ENCODE peak calls at places on chromosomes 11 and 22, in nine cellular contexts. One of them, this sample, is unnamed.

GRCh38 chr11:108929241-108929640 is 264.4 kb downstream of the DDX10 start:
- DNase-seq in skeletal muscle cell: peak
- DNase-seq in astrocyte of the spinal cord: peak
- DNase-seq in prostate gland: no peak
- DNase-seq in HFF-Myc: peak
- DNase-seq in adrenal gland: no peak
- DNase-seq in ovary: no peak
- DNase-seq in brain microvascular endothelial cell: peak
- DNase-seq in heart right ventricle: no peak
- DNase-seq in this sample: no peak

GRCh38 chr11:8263109-8263768 is 439 bp downstream of the LMO1 start:
- DNase-seq in skeletal muscle cell: no peak
- DNase-seq in adrenal gland: peak
- DNase-seq in brain microvascular endothelial cell: peak
- DNase-seq in prostate gland: no peak
- DNase-seq in heart right ventricle: no peak
- DNase-seq in astrocyte of the spinal cord: no peak
- DNase-seq in ovary: peak
- DNase-seq in HFF-Myc: no peak
- DNase-seq in this sample: no peak

GRCh38 chr22:48902001-48902869 is 925.4 kb downstream of the BRD1 start:
- DNase-seq in HFF-Myc: no peak
- DNase-seq in heart right ventricle: no peak
- DNase-seq in prostate gland: no peak
- DNase-seq in astrocyte of the spinal cord: no peak
- DNase-seq in ovary: peak
- DNase-seq in skeletal muscle cell: no peak
- DNase-seq in brain microvascular endothelial cell: no peak
- DNase-seq in adrenal gland: no peak
- DNase-seq in this sample: no peak

GRCh38 chr11:10490398-10491232 is 35.6 kb downstream of the AMPD3 start:
- DNase-seq in HFF-Myc: peak
- DNase-seq in astrocyte of the spinal cord: peak
- DNase-seq in prostate gland: no peak
- DNase-seq in skeletal muscle cell: peak
- DNase-seq in brain microvascular endothelial cell: peak
- DNase-seq in heart right ventricle: peak
- DNase-seq in ovary: peak
- DNase-seq in adrenal gland: peak
- DNase-seq in this sample: no peak

GRCh38 chr22:17795661-17796548 is 21.6 kb upstream of the BID start:
- DNase-seq in HFF-Myc: no peak
- DNase-seq in astrocyte of the spinal cord: no peak
- DNase-seq in prostate gland: no peak
- DNase-seq in heart right ventricle: no peak
- DNase-seq in skeletal muscle cell: no peak
- DNase-seq in adrenal gland: no peak
- DNase-seq in brain microvascular endothelial cell: no peak
- DNase-seq in ovary: no peak
- DNase-seq in this sample: no peak

GRCh38 chr11:1351278-1351937 is 38.3 kb upstream of the BRSK2 start:
- DNase-seq in ovary: peak
- DNase-seq in HFF-Myc: no peak
- DNase-seq in astrocyte of the spinal cord: no peak
- DNase-seq in skeletal muscle cell: no peak
- DNase-seq in brain microvascular endothelial cell: no peak
- DNase-seq in heart right ventricle: no peak
- DNase-seq in prostate gland: no peak
- DNase-seq in adrenal gland: no peak
- DNase-seq in this sample: no peak

GRCh38 chr11:88175707-88176066 is 444 bp upstream of the RAB38 start:
- DNase-seq in brain microvascular endothelial cell: no peak
- DNase-seq in prostate gland: no peak
- DNase-seq in adrenal gland: no peak
- DNase-seq in astrocyte of the spinal cord: peak
- DNase-seq in ovary: no peak
- DNase-seq in HFF-Myc: no peak
- DNase-seq in skeletal muscle cell: no peak
- DNase-seq in heart right ventricle: no peak
- DNase-seq in this sample: no peak

GRCh38 chr11:69842746-69843528 is 23.7 kb upstream of the FGF3 start:
- DNase-seq in skeletal muscle cell: no peak
- DNase-seq in ovary: peak
- DNase-seq in brain microvascular endothelial cell: no peak
- DNase-seq in heart right ventricle: no peak
- DNase-seq in astrocyte of the spinal cord: no peak
- DNase-seq in HFF-Myc: no peak
- DNase-seq in adrenal gland: no peak
- DNase-seq in prostate gland: no peak
- DNase-seq in this sample: no peak

GRCh38 chr11:112509300-112509699 is 248.6 kb upstream of the PLET1 start:
- DNase-seq in prostate gland: no peak
- DNase-seq in ovary: no peak
- DNase-seq in heart right ventricle: no peak
- DNase-seq in astrocyte of the spinal cord: no peak
- DNase-seq in skeletal muscle cell: no peak
- DNase-seq in brain microvascular endothelial cell: no peak
- DNase-seq in HFF-Myc: no peak
- DNase-seq in adrenal gland: no peak
- DNase-seq in this sample: no peak

GRCh38 chr11:12531020-12531419 is 143.2 kb upstream of the TEAD1 start:
- DNase-seq in ovary: no peak
- DNase-seq in astrocyte of the spinal cord: no peak
- DNase-seq in adrenal gland: no peak
- DNase-seq in brain microvascular endothelial cell: no peak
- DNase-seq in heart right ventricle: no peak
- DNase-seq in skeletal muscle cell: no peak
- DNase-seq in prostate gland: no peak
- DNase-seq in HFF-Myc: no peak
- DNase-seq in this sample: no peak

GRCh38 chr22:35892192-35892591 is 136.4 kb downstream of the RBFOX2 start:
- DNase-seq in ovary: no peak
- DNase-seq in HFF-Myc: no peak
- DNase-seq in prostate gland: no peak
- DNase-seq in astrocyte of the spinal cord: peak
- DNase-seq in skeletal muscle cell: no peak
- DNase-seq in brain microvascular endothelial cell: peak
- DNase-seq in adrenal gland: no peak
- DNase-seq in heart right ventricle: no peak
- DNase-seq in this sample: no peak

GRCh38 chr11:68878022-68878421 is 25.6 kb downstream of the MRPL21 start:
- DNase-seq in adrenal gland: no peak
- DNase-seq in astrocyte of the spinal cord: no peak
- DNase-seq in heart right ventricle: no peak
- DNase-seq in skeletal muscle cell: no peak
- DNase-seq in HFF-Myc: no peak
- DNase-seq in prostate gland: no peak
- DNase-seq in ovary: no peak
- DNase-seq in brain microvascular endothelial cell: no peak
- DNase-seq in this sample: no peak

GRCh38 chr11:116657842-116658825 is 114.7 kb downstream of the BUD13 start:
- DNase-seq in adrenal gland: no peak
- DNase-seq in heart right ventricle: no peak
- DNase-seq in prostate gland: no peak
- DNase-seq in skeletal muscle cell: no peak
- DNase-seq in HFF-Myc: no peak
- DNase-seq in brain microvascular endothelial cell: no peak
- DNase-seq in astrocyte of the spinal cord: no peak
- DNase-seq in ovary: no peak
- DNase-seq in this sample: no peak

GRCh38 chr11:13487661-13488030 is 8.2 kb downstream of the PTH start:
- DNase-seq in astrocyte of the spinal cord: no peak
- DNase-seq in adrenal gland: no peak
- DNase-seq in skeletal muscle cell: no peak
- DNase-seq in brain microvascular endothelial cell: peak
- DNase-seq in ovary: no peak
- DNase-seq in HFF-Myc: no peak
- DNase-seq in prostate gland: no peak
- DNase-seq in heart right ventricle: no peak
- DNase-seq in this sample: peak

GRCh38 chr22:20580611-20581502 is 73.4 kb downstream of the MED15 start:
- DNase-seq in prostate gland: no peak
- DNase-seq in skeletal muscle cell: no peak
- DNase-seq in astrocyte of the spinal cord: no peak
- DNase-seq in adrenal gland: no peak
- DNase-seq in brain microvascular endothelial cell: no peak
- DNase-seq in ovary: no peak
- DNase-seq in HFF-Myc: no peak
- DNase-seq in heart right ventricle: no peak
- DNase-seq in this sample: no peak

GRCh38 chr11:121931121-121931520 is 184.9 kb downstream of the BLID start:
- DNase-seq in heart right ventricle: no peak
- DNase-seq in astrocyte of the spinal cord: no peak
- DNase-seq in brain microvascular endothelial cell: no peak
- DNase-seq in ovary: no peak
- DNase-seq in HFF-Myc: no peak
- DNase-seq in skeletal muscle cell: no peak
- DNase-seq in prostate gland: no peak
- DNase-seq in adrenal gland: no peak
- DNase-seq in this sample: no peak

DNA sequence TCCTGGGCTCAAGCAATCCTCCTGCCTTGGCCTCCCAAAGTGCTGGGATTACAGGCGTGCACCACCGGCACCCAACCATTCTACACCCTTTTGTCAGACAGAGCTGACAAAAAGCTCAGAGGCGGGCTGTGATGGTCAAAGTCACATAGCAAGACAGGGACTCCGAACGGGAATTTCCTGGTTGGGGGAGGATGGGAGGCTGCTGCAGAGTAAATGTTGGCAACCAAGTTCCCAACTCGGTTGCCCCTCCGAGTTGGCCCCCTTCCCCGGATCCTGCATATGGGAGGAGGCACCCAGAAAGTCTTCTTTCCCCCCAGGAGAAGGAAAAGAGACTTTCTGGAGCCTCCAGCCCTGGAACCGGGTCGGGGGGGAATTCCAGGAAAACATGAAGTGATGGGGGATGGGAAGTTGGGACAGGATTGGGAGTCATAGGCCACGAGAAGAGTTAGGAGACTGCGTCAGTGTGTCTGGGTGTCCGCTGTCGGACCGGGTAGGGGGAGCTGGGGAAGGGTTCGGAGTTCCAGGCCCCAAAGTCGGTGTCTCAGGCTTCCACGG is 640 bp downstream of the SELENOM start:
- DNase-seq in skeletal muscle cell: no peak
- DNase-seq in ovary: no peak
- DNase-seq in prostate gland: no peak
- DNase-seq in astrocyte of the spinal cord: no peak
- DNase-seq in heart right ventricle: peak
- DNase-seq in brain microvascular endothelial cell: peak
- DNase-seq in adrenal gland: no peak
- DNase-seq in HFF-Myc: no peak
- DNase-seq in this sample: no peak
- H3K4me3 ChIP-seq in skeletal muscle cell: peak
- H3K4me3 ChIP-seq in ovary: peak
- H3K4me3 ChIP-seq in prostate gland: peak
- H3K4me3 ChIP-seq in astrocyte of the spinal cord: peak
- H3K4me3 ChIP-seq in heart right ventricle: peak
- H3K4me3 ChIP-seq in brain microvascular endothelial cell: peak
- H3K4me3 ChIP-seq in adrenal gland: peak
- H3K4me3 ChIP-seq in HFF-Myc: peak
- H3K4me3 ChIP-seq in this sample: peak

GRCh38 chr11:115501895-115502589 is 2.2 kb downstream of the CADM1 start:
- DNase-seq in adrenal gland: no peak
- DNase-seq in brain microvascular endothelial cell: no peak
- DNase-seq in ovary: no peak
- DNase-seq in HFF-Myc: no peak
- DNase-seq in heart right ventricle: no peak
- DNase-seq in prostate gland: no peak
- DNase-seq in skeletal muscle cell: no peak
- DNase-seq in astrocyte of the spinal cord: peak
- DNase-seq in this sample: no peak
- H3K4me3 ChIP-seq in adrenal gland: peak
- H3K4me3 ChIP-seq in brain microvascular endothelial cell: peak
- H3K4me3 ChIP-seq in ovary: peak
- H3K4me3 ChIP-seq in HFF-Myc: peak
- H3K4me3 ChIP-seq in heart right ventricle: peak
- H3K4me3 ChIP-seq in prostate gland: peak
- H3K4me3 ChIP-seq in skeletal muscle cell: no peak
- H3K4me3 ChIP-seq in astrocyte of the spinal cord: peak
- H3K4me3 ChIP-seq in this sample: no peak

GRCh38 chr11:47523491-47524199 is 29.3 kb downstream of the CELF1 start:
- DNase-seq in heart right ventricle: peak
- DNase-seq in prostate gland: no peak
- DNase-seq in brain microvascular endothelial cell: peak
- DNase-seq in astrocyte of the spinal cord: peak
- DNase-seq in adrenal gland: peak
- DNase-seq in skeletal muscle cell: peak
- DNase-seq in HFF-Myc: peak
- DNase-seq in ovary: no peak
- DNase-seq in this sample: no peak
- H3K4me3 ChIP-seq in heart right ventricle: peak
- H3K4me3 ChIP-seq in prostate gland: no peak
- H3K4me3 ChIP-seq in brain microvascular endothelial cell: no peak
- H3K4me3 ChIP-seq in astrocyte of the spinal cord: no peak
- H3K4me3 ChIP-seq in adrenal gland: no peak
- H3K4me3 ChIP-seq in skeletal muscle cell: no peak
- H3K4me3 ChIP-seq in HFF-Myc: no peak
- H3K4me3 ChIP-seq in ovary: no peak
- H3K4me3 ChIP-seq in this sample: no peak

GRCh38 chr11:47864910-47865309 is 16.8 kb upstream of the NUP160 start:
- DNase-seq in HFF-Myc: no peak
- DNase-seq in adrenal gland: no peak
- DNase-seq in heart right ventricle: no peak
- DNase-seq in brain microvascular endothelial cell: no peak
- DNase-seq in astrocyte of the spinal cord: no peak
- DNase-seq in ovary: no peak
- DNase-seq in skeletal muscle cell: no peak
- DNase-seq in prostate gland: no peak
- DNase-seq in this sample: no peak

GRCh38 chr11:47860526-47860925 is 12.4 kb upstream of the NUP160 start:
- DNase-seq in ovary: no peak
- DNase-seq in prostate gland: no peak
- DNase-seq in astrocyte of the spinal cord: no peak
- DNase-seq in brain microvascular endothelial cell: no peak
- DNase-seq in heart right ventricle: no peak
- DNase-seq in adrenal gland: no peak
- DNase-seq in skeletal muscle cell: no peak
- DNase-seq in HFF-Myc: no peak
- DNase-seq in this sample: no peak

GRCh38 chr11:47863189-47863892 is 15.2 kb upstream of the NUP160 start:
- DNase-seq in ovary: no peak
- DNase-seq in adrenal gland: no peak
- DNase-seq in astrocyte of the spinal cord: peak
- DNase-seq in HFF-Myc: peak
- DNase-seq in skeletal muscle cell: peak
- DNase-seq in prostate gland: no peak
- DNase-seq in brain microvascular endothelial cell: peak
- DNase-seq in heart right ventricle: no peak
- DNase-seq in this sample: peak

GRCh38 chr11:47863893-47864430 is 15.8 kb upstream of the NUP160 start:
- DNase-seq in astrocyte of the spinal cord: no peak
- DNase-seq in skeletal muscle cell: no peak
- DNase-seq in brain microvascular endothelial cell: no peak
- DNase-seq in HFF-Myc: no peak
- DNase-seq in ovary: no peak
- DNase-seq in adrenal gland: no peak
- DNase-seq in prostate gland: no peak
- DNase-seq in heart right ventricle: no peak
- DNase-seq in this sample: no peak

DNA sequence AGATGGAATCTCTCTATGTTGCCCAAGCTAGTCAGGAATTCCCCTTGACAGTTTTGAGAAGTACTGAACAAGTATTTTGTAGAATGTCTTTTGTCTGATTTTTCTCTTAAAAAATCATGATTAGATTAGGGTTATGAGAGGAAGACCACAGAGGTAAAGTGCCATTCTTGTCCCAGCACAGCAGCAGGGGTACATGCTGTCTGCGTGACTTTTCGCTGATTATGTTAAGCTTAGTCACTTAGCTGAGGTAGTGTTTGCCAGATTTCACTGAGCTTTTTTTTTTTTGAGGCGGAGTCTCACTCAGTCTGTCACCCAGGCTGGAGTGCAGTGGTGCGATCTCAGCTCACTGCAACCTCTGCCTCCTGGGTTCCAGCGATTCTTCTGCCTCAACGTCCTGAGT is 13.6 kb upstream of the NUP160 start:
- DNase-seq in heart right ventricle: no peak
- DNase-seq in adrenal gland: no peak
- DNase-seq in astrocyte of the spinal cord: peak
- DNase-seq in ovary: no peak
- DNase-seq in skeletal muscle cell: no peak
- DNase-seq in prostate gland: no peak
- DNase-seq in HFF-Myc: no peak
- DNase-seq in brain microvascular endothelial cell: peak
- DNase-seq in this sample: no peak
- H3K4me3 ChIP-seq in heart right ventricle: no peak
- H3K4me3 ChIP-seq in adrenal gland: no peak
- H3K4me3 ChIP-seq in astrocyte of the spinal cord: no peak
- H3K4me3 ChIP-seq in ovary: no peak
- H3K4me3 ChIP-seq in skeletal muscle cell: no peak
- H3K4me3 ChIP-seq in prostate gland: no peak
- H3K4me3 ChIP-seq in HFF-Myc: no peak
- H3K4me3 ChIP-seq in brain microvascular endothelial cell: no peak
- H3K4me3 ChIP-seq in this sample: no peak